ENCODE peak calls at places on chromosomes 5 and 9, in nine cellular contexts. P is pancreas, D is brain microvascular endothelial cell, W is foreskin fibroblast, Q is fibroblast of pulmonary artery, A is AG09309, U is uterus, K is fibroblast of lung, C is HFF-Myc. M is an unnamed sample.

GRCh38 chr5:76016258-76016657 is 66.9 kb upstream of the SV2C start:
- DNase-seq in D (no peak), A (no peak), P (no peak), U (no peak), W (no peak), Q (no peak), C (no peak), K (no peak), M (no peak)

GRCh38 chr9:129822825-129823162 is 1.1 kb downstream of the TOR1A start:
- DNase-seq in W (no peak), A (no peak), P (no peak), D (no peak), K (no peak), C (no peak), U (no peak), Q (peak), M (no peak)

GRCh38 chr5:96142786-96143434 is 181.3 kb upstream of the ELL2 start:
- DNase-seq in K (peak), P (no peak), W (peak), D (no peak), A (peak), C (peak), Q (peak), U (no peak), M (no peak)

GRCh38 chr9:132588098-132588497 is 5.7 kb downstream of the BARHL1 start:
- DNase-seq in A (no peak), P (no peak), C (no peak), D (no peak), U (no peak), Q (no peak), W (no peak), K (no peak), M (no peak)

GRCh38 chr5:36403601-36404311 is 102.1 kb upstream of the RANBP3L start:
- DNase-seq in D (peak), P (no peak), Q (peak), U (peak), A (peak), W (peak), C (peak), K (peak), M (peak)

GRCh38 chr9:28956111-28956880 is 1383.0 kb upstream of the C9orf72 start:
- DNase-seq in D (no peak), U (no peak), P (no peak), A (no peak), W (no peak), C (no peak), Q (no peak), K (no peak), M (no peak)

GRCh38 chr5:169286572-169287325 is 14.2 kb downstream of the SLIT3 start:
- DNase-seq in W (no peak), P (no peak), D (no peak), Q (peak), U (peak), K (no peak), A (no peak), C (no peak), M (no peak)

GRCh38 chr9:19252174-19252884 is 21.8 kb downstream of the DENND4C start:
- DNase-seq in U (no peak), A (no peak), W (no peak), P (no peak), K (no peak), D (no peak), Q (no peak), C (no peak), M (no peak)

GRCh38 chr5:180647465-180647864 is 1.9 kb downstream of the FLT4 start:
- DNase-seq in Q (no peak), C (no peak), W (no peak), U (peak), D (no peak), A (no peak), P (no peak), K (no peak), M (no peak)

GRCh38 chr5:147565524-147565923 is 55.7 kb upstream of the DPYSL3 start:
- DNase-seq in C (no peak), Q (peak), W (peak), D (peak), K (peak), U (no peak), A (no peak), P (no peak), M (no peak)

GRCh38 chr5:141850183-141850768 is 27.9 kb downstream of the PCDH1 start:
- DNase-seq in Q (peak), W (no peak), U (peak), A (no peak), D (peak), P (peak), C (no peak), K (peak), M (no peak)

GRCh38 chr9:1913931-1914330 is 101.2 kb upstream of the SMARCA2 start:
- DNase-seq in A (no peak), C (no peak), Q (no peak), K (no peak), D (no peak), W (no peak), P (no peak), U (no peak), M (no peak)

GRCh38 chr5:119397518-119398380 is 41.9 kb downstream of the TNFAIP8 start:
- DNase-seq in W (peak), Q (peak), A (peak), U (no peak), K (peak), C (no peak), P (no peak), D (peak), M (no peak)

GRCh38 chr5:180216646-180217171 is 7.7 kb upstream of the RASGEF1C start:
- DNase-seq in K (no peak), W (no peak), D (no peak), C (no peak), U (no peak), Q (no peak), P (no peak), A (no peak), M (no peak)

GRCh38 chr5:109030360-109031143 is 282.9 kb downstream of the FER start:
- DNase-seq in P (no peak), U (no peak), C (no peak), D (no peak), Q (no peak), K (no peak), W (no peak), A (no peak), M (no peak)

GRCh38 chr5:116176124-116176523 is 91.3 kb downstream of the COMMD10 start:
- DNase-seq in P (no peak), D (no peak), Q (peak), K (no peak), C (no peak), U (no peak), A (no peak), W (no peak), M (no peak)

GRCh38 chr9:133370680-133371079 is 5.2 kb downstream of the SURF4 start:
- DNase-seq in K (no peak), D (no peak), P (peak), Q (no peak), W (no peak), A (no peak), U (no peak), C (no peak), M (no peak)

GRCh38 chr5:40240111-40240510 is 439.6 kb upstream of the PTGER4 start:
- DNase-seq in P (no peak), Q (peak), K (peak), U (no peak), D (no peak), W (peak), C (peak), A (no peak), M (no peak)

GRCh38 chr9:88997646-88998045 is 6.4 kb downstream of the S1PR3 start:
- DNase-seq in A (no peak), W (no peak), K (no peak), D (no peak), U (no peak), P (no peak), C (no peak), Q (no peak), M (no peak)

GRCh38 chr9:123422593-123422992 is 66.6 kb downstream of the CRB2 start:
- DNase-seq in C (no peak), P (no peak), U (no peak), D (no peak), A (no peak), K (no peak), Q (no peak), W (no peak), M (no peak)

GRCh38 chr9:114613087-114613486 is 2.0 kb downstream of the TMEM268 start:
- DNase-seq in K (no peak), P (no peak), D (no peak), C (no peak), A (no peak), W (no peak), Q (no peak), U (no peak), M (no peak)

GRCh38 chr5:109529520-109529919 is 119.7 kb upstream of the PJA2 start:
- DNase-seq in W (peak), D (peak), K (peak), P (peak), A (no peak), C (no peak), Q (peak), U (no peak), M (no peak)

GRCh38 chr5:106545325-106545724 is 1125.4 kb downstream of the EFNA5 start:
- DNase-seq in C (no peak), Q (peak), P (no peak), U (no peak), K (peak), W (no peak), A (no peak), D (peak), M (no peak)

GRCh38 chr5:122078116-122078865 is at the start of gene LOX:
- DNase-seq in D (peak), U (peak), Q (peak), C (peak), W (peak), K (peak), A (peak), P (peak), M (peak)

GRCh38 chr5:98965226-98965625 is 36.4 kb upstream of the CHD1 start:
- DNase-seq in K (no peak), A (no peak), C (no peak), Q (no peak), U (no peak), D (no peak), P (no peak), W (no peak), M (no peak)

DNA sequence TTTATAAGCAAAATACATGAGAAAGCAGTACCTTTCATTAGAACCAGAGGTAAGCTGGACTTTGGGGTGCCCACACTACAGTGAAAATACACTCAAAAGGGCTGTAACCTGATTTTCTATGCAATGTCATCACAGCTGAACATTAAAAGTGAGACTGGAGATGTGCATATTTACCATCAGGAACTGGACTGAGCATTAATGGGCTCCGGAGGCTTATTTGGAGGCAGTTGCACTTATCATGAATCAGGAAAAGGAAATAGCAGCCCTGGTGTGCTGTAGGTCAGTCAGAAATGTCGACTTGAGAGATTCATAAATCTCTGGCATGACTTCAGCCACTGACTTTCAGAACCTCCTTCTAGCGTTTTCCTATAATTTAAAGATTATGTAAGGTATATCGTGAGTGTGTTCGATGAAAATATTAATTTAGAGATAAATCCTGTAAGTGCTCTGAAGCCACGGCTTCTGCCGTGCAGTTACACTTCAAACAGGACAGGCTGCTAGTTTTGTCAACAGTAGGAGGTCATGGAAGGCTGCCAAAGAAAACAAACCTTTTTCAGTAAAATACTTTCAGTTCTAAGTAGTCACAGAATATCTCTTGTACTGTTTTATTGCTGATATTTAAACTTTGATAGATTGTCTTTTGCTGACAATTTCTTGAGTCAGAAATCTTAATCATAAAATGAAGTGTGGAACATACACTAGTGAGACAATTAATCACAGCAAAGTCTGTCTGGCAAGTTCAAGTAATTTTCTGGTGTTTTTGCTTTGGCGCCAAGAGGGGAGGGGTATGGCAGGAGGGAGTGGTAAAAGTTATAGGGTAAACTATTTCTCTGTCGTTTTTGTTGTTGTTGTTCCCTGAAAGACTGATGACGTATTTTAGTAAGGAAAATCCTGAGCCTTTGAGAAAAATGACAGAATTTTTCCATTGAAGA is 939.7 kb downstream of the NR2F1-AS1 start:
- DNase-seq in Q (peak), D (peak), K (peak), P (peak), W (peak), U (peak), A (peak), C (peak), M (no peak)
- H3K4me3 ChIP-seq in Q (peak), D (peak), K (peak), P (no peak), W (peak), U (no peak), A (peak), C (no peak), M (peak)

GRCh38 chr9:94613003-94613402 is 19.4 kb upstream of the FBP2 start:
- DNase-seq in A (no peak), K (no peak), U (no peak), Q (no peak), D (no peak), C (no peak), P (no peak), W (no peak), M (no peak)
- TF ChIP-seq CTCF in A (peak), K (no peak), U (no peak), Q (no peak), D (peak), C (peak), P (no peak), W (no peak), M (peak)

GRCh38 chr5:60490597-60491166 is 209.3 kb downstream of the DEPDC1B start:
- DNase-seq in D (no peak), A (no peak), Q (no peak), K (no peak), U (no peak), C (no peak), W (no peak), P (no peak), M (no peak)

GRCh38 chr5:60488466-60489130 is 211.4 kb downstream of the DEPDC1B start:
- DNase-seq in P (no peak), D (no peak), C (no peak), U (no peak), W (no peak), Q (no peak), K (no peak), A (no peak), M (no peak)

GRCh38 chr5:60489856-60490255 is 210.1 kb downstream of the DEPDC1B start:
- DNase-seq in D (no peak), A (no peak), W (no peak), Q (no peak), K (no peak), C (no peak), P (no peak), U (no peak), M (no peak)

GRCh38 chr5:60487885-60488425 is 212.0 kb downstream of the DEPDC1B start:
- DNase-seq in C (no peak), K (peak), A (no peak), P (peak), W (peak), D (peak), U (no peak), Q (no peak), M (no peak)

DNA sequence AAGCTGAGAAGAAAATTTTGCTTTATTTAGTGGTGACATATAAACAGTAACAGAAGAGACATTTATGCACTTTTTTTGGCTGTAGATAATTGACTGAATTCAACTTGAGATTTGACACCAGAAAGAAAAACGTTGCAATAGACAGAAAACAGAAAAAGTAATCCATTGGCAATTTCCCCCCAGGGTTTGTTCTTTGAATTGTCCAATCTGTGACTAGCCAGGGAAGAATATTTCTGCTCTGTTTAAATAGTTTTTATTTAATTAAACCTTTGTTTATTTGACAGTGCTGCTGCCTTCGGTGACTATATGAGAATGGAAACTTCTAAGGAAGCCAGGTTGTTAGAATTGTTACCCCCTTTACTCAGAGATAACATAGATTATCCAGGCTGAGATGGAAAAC is 210.6 kb downstream of the DEPDC1B start:
- DNase-seq in A (no peak), U (no peak), W (no peak), K (no peak), D (no peak), P (no peak), Q (no peak), C (no peak), M (no peak)
- H3K4me3 ChIP-seq in A (no peak), U (no peak), W (no peak), K (no peak), D (no peak), P (no peak), Q (no peak), C (no peak), M (no peak)

GRCh38 chr9:87498046-87498815 is 564 bp downstream of the DAPK1 start:
- DNase-seq in D (no peak), C (no peak), W (no peak), Q (peak), P (peak), A (no peak), K (peak), U (peak), M (no peak)
- TF ChIP-seq CTCF in D (peak), C (peak), W (peak), Q (no peak), P (peak), A (peak), K (no peak), U (peak), M (no peak)

GRCh38 chr9:14312721-14313377 is 1.1 kb downstream of the NFIB start:
- DNase-seq in Q (no peak), P (peak), C (no peak), U (no peak), A (no peak), W (no peak), K (peak), D (peak), M (no peak)
- H3K4me3 ChIP-seq in Q (peak), P (peak), C (peak), U (peak), A (no peak), W (peak), K (peak), D (peak), M (peak)

DNA sequence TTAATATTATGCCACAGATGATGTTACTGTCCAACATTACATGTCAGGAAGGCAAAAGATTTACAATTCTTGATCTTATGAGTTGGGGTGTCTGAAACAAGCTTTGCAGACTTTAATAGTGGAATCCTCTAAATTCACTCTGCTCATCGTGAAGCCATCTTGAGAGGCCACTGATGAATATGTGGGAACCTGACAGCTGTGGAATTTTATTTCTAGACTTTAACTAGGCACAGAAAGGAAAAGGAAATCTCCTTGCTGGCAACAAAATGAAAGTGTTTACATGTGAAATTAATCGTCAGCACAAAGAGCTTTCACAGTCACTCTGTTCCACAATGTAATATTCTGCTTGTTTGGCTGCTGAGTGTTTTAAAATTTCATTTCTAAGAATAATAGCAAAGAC is 14.8 kb downstream of the NREP start:
- DNase-seq in W (no peak), P (no peak), U (no peak), D (no peak), Q (no peak), C (no peak), K (no peak), A (no peak), M (no peak)
- TF ChIP-seq CTCF in W (no peak), P (no peak), U (no peak), D (no peak), Q (no peak), C (no peak), K (no peak), A (no peak), M (no peak)

GRCh38 chr9:84261082-84261746 is 79.3 kb downstream of the SLC28A3 start:
- DNase-seq in W (peak), P (peak), U (peak), Q (peak), A (peak), K (peak), C (peak), D (peak), M (peak)
- H3K4me3 ChIP-seq in W (peak), P (no peak), U (no peak), Q (peak), A (peak), K (peak), C (no peak), D (no peak), M (no peak)

DNA sequence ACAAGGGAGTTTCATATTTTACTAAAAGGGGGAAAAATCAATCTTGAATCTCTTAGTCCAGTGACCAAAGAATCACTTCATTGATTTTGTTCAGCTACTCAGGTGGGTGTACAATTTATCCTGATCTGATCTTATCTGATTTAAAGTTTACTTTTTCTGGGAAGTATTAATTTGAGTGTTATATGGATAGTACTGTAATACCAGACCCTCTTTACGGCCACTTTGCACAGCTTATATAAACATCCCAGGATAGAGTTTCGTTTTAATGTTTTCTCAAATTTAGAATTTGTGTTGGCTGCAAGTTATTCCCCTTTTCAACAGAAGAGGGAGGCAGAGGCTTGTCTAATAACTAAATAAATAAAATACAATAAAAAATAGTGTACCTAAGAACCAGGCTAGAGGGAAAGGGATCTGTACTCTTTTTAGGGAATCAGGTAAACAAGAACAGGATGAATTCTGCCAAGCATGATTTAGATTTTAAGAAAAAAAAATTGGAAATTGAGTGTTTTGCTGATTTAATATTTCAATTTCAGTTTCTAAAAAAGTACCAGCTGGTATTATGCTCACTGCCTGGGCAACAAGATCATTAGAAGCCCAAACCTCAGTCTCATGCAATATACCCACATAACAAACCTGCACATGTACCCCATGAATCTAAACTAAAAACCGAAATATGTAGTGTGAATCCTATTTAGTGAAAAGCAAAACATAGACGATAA is 69.2 kb downstream of the PSAT1 start:
- DNase-seq in D (no peak), A (no peak), W (no peak), P (no peak), Q (peak), C (no peak), K (peak), U (no peak), M (no peak)
- TF ChIP-seq CTCF in D (peak), A (peak), W (peak), P (peak), Q (peak), C (peak), K (peak), U (no peak), M (peak)